ENCODE peak calls at places on chromosomes 6 and 20, in eight cellular contexts. O is nucleus accumbens, J is hypothalamus, Y is upper lobe of left lung, U is progenitor cell of endocrine pancreas, L is occipital lobe, I is RCC 7860, R is ureter. D is an unnamed sample.

GRCh38 chr20:51382111-51382985 is 160.2 kb downstream of the NFATC2 start:
- DNase-seq in U (no peak), Y (no peak), R (no peak), I (no peak), J (no peak), O (no peak), L (no peak), D (no peak)

GRCh38 chr6:144232434-144233223 is 52.5 kb upstream of the UTRN start:
- DNase-seq in R (no peak), O (no peak), J (no peak), U (no peak), L (no peak), Y (no peak), I (no peak), D (no peak)

GRCh38 chr20:37308098-37309050 is 18.9 kb downstream of the MANBAL start:
- DNase-seq in I (no peak), U (no peak), J (no peak), O (no peak), R (no peak), L (no peak), Y (no peak), D (no peak)

GRCh38 chr20:22686097-22686496 is 101.7 kb upstream of the FOXA2 start:
- DNase-seq in R (no peak), U (no peak), I (peak; percentile 49), O (peak; percentile 30), J (peak; percentile 5), L (no peak), Y (peak; percentile 64), D (peak; percentile 6)

GRCh38 chr6:132512638-132513632 is at the start of gene STX7:
- DNase-seq in Y (peak; percentile 93), J (peak; percentile 88), U (peak; percentile 85), I (peak; percentile 60), O (peak; percentile 91), L (peak; percentile 93), R (peak; percentile 91), D (peak; percentile 87)

GRCh38 chr20:53622247-53623114 is 28.8 kb upstream of the ZNF217 start:
- DNase-seq in L (no peak), I (peak; percentile 28), R (no peak), Y (peak; percentile 15), O (no peak), J (no peak), U (no peak), D (no peak)

GRCh38 chr6:41040101-41040910 is 1.3 kb upstream of the UNC5CL start:
- DNase-seq in I (peak; percentile 83), Y (peak; percentile 70), O (no peak), J (no peak), L (no peak), U (no peak), R (peak; percentile 56), D (peak; percentile 96)

GRCh38 chr6:170132011-170132521 is 158.8 kb downstream of the DLL1 start:
- DNase-seq in Y (peak; percentile 12), I (no peak), U (no peak), R (peak; percentile 37), J (no peak), O (no peak), L (no peak), D (no peak)

GRCh38 chr6:8391934-8392333 is 43.4 kb downstream of the SLC35B3 start:
- DNase-seq in O (no peak), R (no peak), Y (no peak), I (no peak), L (no peak), U (no peak), J (no peak), D (no peak)

GRCh38 chr6:113299526-113299925 is 557.6 kb upstream of the MARCKS start:
- DNase-seq in O (no peak), Y (no peak), I (no peak), R (no peak), J (no peak), U (no peak), L (no peak), D (no peak)

GRCh38 chr20:53741726-53742028 is 148.0 kb upstream of the ZNF217 start:
- DNase-seq in L (no peak), R (no peak), U (no peak), Y (no peak), I (no peak), J (no peak), O (no peak), D (no peak)

GRCh38 chr6:92433911-92434310 is 985.4 kb downstream of the EPHA7 start:
- DNase-seq in O (no peak), L (no peak), U (no peak), Y (no peak), R (no peak), I (no peak), J (no peak), D (no peak)

GRCh38 chr6:38143191-38144154 is 323.9 kb downstream of the ZFAND3 start:
- DNase-seq in L (peak; percentile 19), Y (no peak), U (no peak), I (peak; percentile 24), J (peak; percentile 33), O (peak; percentile 42), R (no peak), D (peak; percentile 44)

GRCh38 chr6:111714403-111715270 is 109.0 kb upstream of the TRAF3IP2 start:
- DNase-seq in Y (no peak), U (no peak), R (no peak), O (no peak), I (no peak), J (no peak), L (no peak), D (no peak)

GRCh38 chr20:32454164-32455145 is 96.3 kb downstream of the ASXL1 start:
- DNase-seq in J (no peak), I (no peak), O (no peak), L (no peak), R (no peak), U (no peak), Y (no peak), D (no peak)

GRCh38 chr6:162056745-162057144 is 670.8 kb downstream of the PRKN start:
- DNase-seq in O (no peak), J (no peak), I (peak; percentile 97), L (no peak), U (no peak), R (no peak), Y (no peak), D (peak; percentile 96)

GRCh38 chr6:47700051-47700450 is 1.7 kb downstream of the ADGRF4 start:
- DNase-seq in R (peak; percentile 57), J (no peak), I (peak; percentile 67), O (no peak), L (no peak), Y (no peak), U (no peak), D (peak; percentile 90)

GRCh38 chr6:88263591-88263990 is 97.4 kb upstream of the CNR1 start:
- DNase-seq in I (no peak), U (no peak), L (no peak), J (no peak), O (no peak), R (no peak), Y (no peak), D (peak; percentile 40)

GRCh38 chr6:166036321-166037105 is 131.1 kb downstream of the TBXT start:
- DNase-seq in I (no peak), O (no peak), L (no peak), Y (no peak), J (no peak), R (no peak), U (no peak), D (no peak)

GRCh38 chr20:64222273-64222672 is 33.3 kb upstream of the PCMTD2 start:
- DNase-seq in U (no peak), L (no peak), R (peak; percentile 58), Y (no peak), I (no peak), J (no peak), O (no peak), D (peak; percentile 73)

GRCh38 chr20:39822667-39823066 is 860.5 kb downstream of the DHX35 start:
- DNase-seq in O (no peak), U (no peak), R (no peak), L (no peak), I (peak; percentile 31), J (no peak), Y (no peak), D (no peak)

GRCh38 chr20:18032977-18033892 is 24.5 kb downstream of the OVOL2 start:
- DNase-seq in J (no peak), L (no peak), Y (no peak), R (no peak), U (no peak), O (no peak), I (no peak), D (no peak)

GRCh38 chr6:139290787-139291294 is 957 bp downstream of the TXLNB start:
- DNase-seq in O (no peak), U (no peak), Y (no peak), R (no peak), I (no peak), J (no peak), L (no peak), D (peak; percentile 61)

GRCh38 chr6:16102208-16102607 is 26.7 kb upstream of the MYLIP start:
- DNase-seq in O (no peak), R (no peak), Y (no peak), L (no peak), J (no peak), I (no peak), U (no peak), D (no peak)

GRCh38 chr6:35469711-35470662 is 1.8 kb downstream of the RPL10A start:
- DNase-seq in R (no peak), Y (no peak), I (peak; percentile 18), J (no peak), O (no peak), U (no peak), L (no peak), D (no peak)

GRCh38 chr6:71168233-71168765 is 120.3 kb upstream of the OGFRL1 start:
- DNase-seq in R (no peak), J (no peak), Y (no peak), O (no peak), L (no peak), I (no peak), U (no peak), D (peak; percentile 31)

GRCh38 chr6:160174681-160175080 is 53.1 kb downstream of the SLC22A1 start:
- DNase-seq in Y (no peak), J (no peak), L (no peak), U (no peak), I (peak; percentile 41), R (no peak), O (no peak), D (peak; percentile 28)

GRCh38 chr6:159842035-159842434 is 42.0 kb downstream of the PNLDC1 start:
- DNase-seq in Y (no peak), U (no peak), J (no peak), R (no peak), I (peak; percentile 17), O (no peak), L (no peak), D (peak; percentile 15)

GRCh38 chr6:12842126-12842525 is 125.6 kb downstream of the PHACTR1 start:
- DNase-seq in U (no peak), I (no peak), R (no peak), J (no peak), L (no peak), Y (no peak), O (no peak), D (no peak)

GRCh38 chr6:2900821-2901644 is 2.1 kb downstream of the SERPINB9 start:
- DNase-seq in Y (no peak), I (no peak), J (peak; percentile 54), U (no peak), O (no peak), L (peak; percentile 57), R (no peak), D (no peak)

GRCh38 chr20:10609726-10610125 is 64.1 kb downstream of the JAG1 start:
- DNase-seq in Y (no peak), O (no peak), L (no peak), U (no peak), R (no peak), I (no peak), J (no peak), D (no peak)

GRCh38 chr20:35718972-35719635 is 19.9 kb downstream of the ROMO1 start:
- DNase-seq in R (no peak), O (no peak), U (no peak), Y (no peak), L (no peak), J (no peak), I (no peak), D (no peak)

D was measured in renal cortical epithelial cell.